ENCODE peak calls at places on chromosomes 12 and 14, in ten cellular contexts. X is ovary, M is IMR-90, N is GM12878, Q is transverse colon, Z is A549, F is tibial nerve, C is body of pancreas, I is HCT116, W is stomach. G is an unnamed sample. For H3K4me1, the result is how much of the 10 kb centered on the place peaks cover.

GRCh38 chr14:102889615-102890014 is 32.8 kb upstream of the AMN start:
- DNase-seq in C (no peak), I (no peak), M (no peak), F (no peak), X (no peak), N (no peak), W (no peak), Z (no peak), Q (no peak), G (no peak)

GRCh38 chr14:87005336-87005735 is 987.6 kb downstream of the GALC start:
- DNase-seq in M (peak), I (no peak), Q (no peak), F (no peak), N (no peak), C (no peak), X (no peak), Z (no peak), W (no peak), G (no peak)

GRCh38 chr14:39417014-39417413 is 15.2 kb downstream of the FBXO33 start:
- DNase-seq in F (no peak), M (no peak), C (no peak), Q (no peak), I (peak), W (no peak), N (no peak), X (no peak), Z (no peak), G (no peak)

GRCh38 chr12:89211456-89211855 is 140.8 kb downstream of the DUSP6 start:
- DNase-seq in Q (no peak), F (no peak), Z (no peak), I (no peak), W (no peak), C (no peak), N (no peak), X (no peak), M (peak), G (no peak)

GRCh38 chr14:104416383-104416782 is 163.2 kb upstream of the C14orf180 start:
- DNase-seq in Z (no peak), X (no peak), Q (no peak), M (no peak), W (no peak), F (no peak), N (no peak), I (no peak), C (no peak), G (no peak)

GRCh38 chr12:5309654-5310053 is 122.3 kb upstream of the NTF3 start:
- DNase-seq in N (no peak), Z (no peak), I (no peak), M (no peak), F (no peak), W (no peak), C (no peak), Q (no peak), X (no peak), G (no peak)

GRCh38 chr12:98686603-98687002 is 41.5 kb downstream of the APAF1 start:
- DNase-seq in C (no peak), X (no peak), W (no peak), M (peak), N (no peak), I (no peak), Q (no peak), Z (no peak), F (no peak), G (no peak)

GRCh38 chr14:23217621-23218020 is 20.1 kb upstream of the RNF212B start:
- DNase-seq in Q (no peak), Z (no peak), F (no peak), X (no peak), N (no peak), W (no peak), M (no peak), I (no peak), C (no peak), G (no peak)

GRCh38 chr14:71651228-71651627 is 281.0 kb upstream of the RGS6 start:
- DNase-seq in N (no peak), X (no peak), F (peak), Z (no peak), Q (no peak), M (peak), C (peak), I (no peak), W (no peak), G (no peak)

GRCh38 chr14:102500724-102501123 is 8.9 kb downstream of the ANKRD9 start:
- DNase-seq in N (no peak), Z (no peak), X (no peak), I (no peak), F (no peak), W (no peak), Q (no peak), M (no peak), C (no peak), G (no peak)

GRCh38 chr12:115424003-115424402 is 740.0 kb upstream of the TBX3 start:
- DNase-seq in F (no peak), Z (no peak), N (no peak), M (no peak), W (no peak), C (no peak), Q (no peak), I (no peak), X (no peak), G (no peak)

GRCh38 chr12:32102234-32102633 is 4.4 kb upstream of the BICD1 start:
- DNase-seq in Z (no peak), W (no peak), M (no peak), F (no peak), N (no peak), C (no peak), I (no peak), Q (no peak), X (no peak), G (no peak)

GRCh38 chr14:93073366-93073722 is 42.4 kb downstream of the ITPK1 start:
- DNase-seq in F (no peak), Q (peak), M (no peak), I (no peak), N (no peak), X (no peak), Z (no peak), C (peak), W (no peak), G (no peak)

GRCh38 chr12:132447731-132448452 is 42.1 kb upstream of the FBRSL1 start:
- DNase-seq in F (no peak), C (no peak), Q (no peak), M (no peak), N (no peak), Z (no peak), I (no peak), W (no peak), X (no peak), G (no peak)

GRCh38 chr14:105475916-105476845 is 1.6 kb downstream of the CRIP2 start:
- DNase-seq in C (peak), I (no peak), Z (no peak), N (no peak), W (peak), Q (no peak), M (peak), X (peak), F (no peak), G (no peak)

GRCh38 chr12:111386891-111387290 is 18.0 kb upstream of the PHETA1 start:
- DNase-seq in N (no peak), X (no peak), Q (no peak), I (no peak), M (no peak), W (no peak), Z (no peak), F (no peak), C (no peak), G (no peak)

GRCh38 chr12:93339695-93340094 is 38.0 kb upstream of the NUDT4 start:
- DNase-seq in M (no peak), F (no peak), Z (no peak), I (no peak), W (no peak), Q (no peak), N (no peak), X (no peak), C (no peak), G (no peak)

GRCh38 chr12:50066402-50066801 is 9.0 kb downstream of the ASIC1 start:
- DNase-seq in C (no peak), F (no peak), W (no peak), Z (no peak), I (no peak), M (peak), N (no peak), Q (peak), X (no peak), G (no peak)

GRCh38 chr12:21607701-21608100 is 3.1 kb upstream of the GYS2 start:
- DNase-seq in C (no peak), Q (no peak), I (peak), F (no peak), N (no peak), W (no peak), M (peak), Z (no peak), X (no peak), G (no peak)

GRCh38 chr14:74038015-74038859 is 19.1 kb downstream of the BBOF1 start:
- DNase-seq in F (peak), N (no peak), M (peak), Q (no peak), I (no peak), W (no peak), X (no peak), C (peak), Z (peak), G (no peak)

GRCh38 chr14:105880616-105881015 is 354.2 kb downstream of the TMEM121 start:
- DNase-seq in M (no peak), Z (no peak), C (no peak), W (peak), F (no peak), N (no peak), X (peak), I (no peak), Q (no peak), G (peak)

GRCh38 chr14:68208726-68209125 is 389.1 kb downstream of the RAD51B start:
- DNase-seq in X (no peak), W (no peak), N (no peak), F (no peak), C (no peak), M (no peak), I (no peak), Q (no peak), Z (no peak), G (no peak)

GRCh38 chr12:106003297-106003696 is 135.5 kb downstream of the NUAK1 start:
- DNase-seq in Z (no peak), Q (no peak), F (no peak), N (no peak), C (no peak), M (no peak), W (no peak), I (no peak), X (no peak), G (no peak)

GRCh38 chr12:106001105-106001489 is 137.7 kb downstream of the NUAK1 start:
- DNase-seq in M (no peak), X (no peak), W (no peak), C (no peak), Z (no peak), I (no peak), F (no peak), Q (no peak), N (no peak), G (no peak)

GRCh38 chr12:106000376-106001104 is 138.2 kb downstream of the NUAK1 start:
- DNase-seq in X (no peak), Z (no peak), Q (no peak), F (no peak), M (no peak), C (no peak), I (no peak), N (no peak), W (no peak), G (no peak)

GRCh38 chr12:106004289-106004688 is 134.5 kb downstream of the NUAK1 start:
- DNase-seq in C (no peak), N (no peak), W (no peak), M (no peak), I (no peak), Z (no peak), X (no peak), F (no peak), Q (no peak), G (no peak)

GRCh38 chr12:106001819-106002218 is 136.9 kb downstream of the NUAK1 start:
- DNase-seq in N (no peak), Z (no peak), F (no peak), M (no peak), X (no peak), W (no peak), C (no peak), Q (no peak), I (no peak), G (no peak)
- H3K4me3 ChIP-seq in N (no peak), Z (no peak), F (no peak), M (no peak), X (no peak), W (no peak), C (no peak), Q (no peak), I (no peak), G (no peak)

GRCh38 chr14:20331048-20331613 is 1.9 kb downstream of the CCNB1IP1 start:
- DNase-seq in Q (no peak), C (no peak), I (no peak), X (no peak), W (no peak), Z (no peak), N (no peak), M (no peak), F (no peak), G (no peak)

GRCh38 chr14:20334017-20334416 is 938 bp upstream of the CCNB1IP1 start:
- DNase-seq in W (no peak), X (no peak), Q (no peak), F (no peak), I (no peak), M (no peak), N (no peak), C (no peak), Z (no peak), G (no peak)

GRCh38 chr14:20332386-20332945 is 613 bp downstream of the CCNB1IP1 start:
- DNase-seq in F (no peak), W (no peak), Q (peak), I (no peak), Z (no peak), X (no peak), N (no peak), C (peak), M (no peak), G (no peak)

GRCh38 chr14:20329355-20329754 is 3.7 kb downstream of the CCNB1IP1 start:
- DNase-seq in W (no peak), Q (no peak), M (no peak), C (no peak), N (no peak), F (no peak), Z (no peak), X (no peak), I (no peak), G (no peak)

GRCh38 chr14:20332946-20333782 is at the start of gene CCNB1IP1:
- DNase-seq in M (peak), I (peak), C (peak), Z (peak), X (peak), F (peak), W (peak), N (peak), Q (peak), G (peak)
- TF ChIP-seq POLR2A in M (peak), I (peak), C (no peak), Z (peak), X (peak), F (peak), W (no peak), N (peak), Q (peak), G (peak)

DNA sequence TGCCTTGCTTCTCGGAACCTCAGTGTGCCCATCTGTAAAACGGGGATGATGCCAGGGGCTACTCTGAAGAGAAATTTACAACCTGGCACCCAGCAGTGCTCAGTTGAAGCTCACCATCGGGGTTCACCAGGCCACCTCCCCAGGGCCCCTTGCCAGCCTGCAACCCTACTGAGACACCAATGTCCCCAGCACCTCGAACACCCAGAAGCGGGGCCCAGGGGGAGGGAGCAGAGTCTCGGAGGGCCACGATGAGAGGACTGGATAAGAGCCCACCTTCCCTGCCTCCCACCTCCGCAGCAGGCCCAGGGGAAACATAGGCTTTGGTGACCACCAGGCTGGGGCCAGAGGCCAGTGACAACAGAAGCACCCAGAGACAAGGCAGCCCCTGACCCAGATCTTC is 22.4 kb downstream of the NCOR2 start:
- DNase-seq in Q (no peak), Z (no peak), N (no peak), W (no peak), M (no peak), I (no peak), F (no peak), C (no peak), X (peak), G (no peak)
- H3K4me1 ChIP-seq in Q (half or more), Z (half or more), N (half or more), W (half or more), M (under half), I (under half), F (half or more), C (under half), X (half or more), G (under half)

DNA sequence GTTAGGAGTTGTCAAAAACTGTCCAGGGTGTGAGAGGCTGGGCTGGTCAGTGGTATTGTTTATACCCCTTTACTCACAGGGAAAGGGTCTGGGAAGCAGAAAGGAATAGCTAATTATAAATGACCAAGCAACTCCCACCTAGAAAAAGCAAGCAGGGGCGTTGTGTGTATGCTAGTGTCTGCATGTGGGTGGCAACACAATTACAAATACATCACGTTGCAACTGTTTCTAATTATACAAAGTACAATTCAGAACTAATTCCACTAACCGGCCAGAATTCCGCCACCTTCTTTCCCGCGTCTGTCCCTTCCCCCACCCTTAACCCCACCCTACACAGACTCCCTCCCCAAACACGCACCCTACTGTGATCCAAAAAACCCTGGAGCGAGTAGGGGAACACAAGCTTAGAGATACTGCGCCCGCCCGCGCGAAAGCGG is 2.2 kb downstream of the DPF3 start:
- DNase-seq in X (no peak), W (no peak), I (no peak), C (no peak), Z (no peak), N (no peak), Q (no peak), M (no peak), F (no peak), G (no peak)
- H3K4me3 ChIP-seq in X (peak), W (peak), I (no peak), C (no peak), Z (peak), N (peak), Q (peak), M (peak), F (peak), G (peak)